ENCODE peak calls at places on chromosomes 4 and X, in five cellular contexts. T is naive thymus-derived CD4-positive, alpha-beta T cell; L is SK-N-SH; D is OCI-LY7; Q is thoracic aorta. V is an unnamed sample.
A peak's percentile ranks its signal among the peaks of the same experiment; 100 is the strongest.

GRCh38 chr4:140005699-140006098 is 148.3 kb downstream of the MAML3 start:
- DNase-seq in D (no peak), L (peak; percentile 23), T (no peak), Q (no peak), V (no peak)

GRCh38 chrX:8179653-8180052 is 8.6 kb upstream of the VCX2 start:
- DNase-seq in L (peak; percentile 16), T (no peak), D (no peak), Q (no peak), V (no peak)

GRCh38 chrX:12372111-12372510 is 233.8 kb downstream of the FRMPD4 start:
- DNase-seq in T (no peak), L (no peak), Q (no peak), D (no peak), V (no peak)

GRCh38 chr4:85728471-85728870 is 253.5 kb downstream of the ARHGAP24 start:
- DNase-seq in Q (no peak), T (no peak), L (no peak), D (no peak), V (no peak)

GRCh38 chr4:144584428-144584827 is 61.5 kb upstream of the HHIP start:
- DNase-seq in L (no peak), D (no peak), Q (no peak), T (no peak), V (no peak)

GRCh38 chrX:149628768-149629167 is 2.8 kb downstream of the TMEM185A start:
- DNase-seq in L (no peak), D (no peak), Q (no peak), T (no peak), V (no peak)

GRCh38 chr4:108821056-108821925 is 58.4 kb upstream of the ETNPPL start:
- DNase-seq in Q (no peak), D (no peak), T (no peak), L (no peak), V (no peak)

GRCh38 chr4:85715996-85716737 is 241.2 kb downstream of the ARHGAP24 start:
- DNase-seq in Q (no peak), L (no peak), T (no peak), D (no peak), V (peak; percentile 67)

GRCh38 chr4:113882668-113883067 is 96.8 kb downstream of the ARSJ start:
- DNase-seq in L (no peak), D (no peak), T (no peak), Q (no peak), V (no peak)

GRCh38 chrX:70592091-70592490 is 147.5 kb downstream of the DLG3 start:
- DNase-seq in L (no peak), Q (no peak), T (no peak), D (no peak), V (no peak)

GRCh38 chr4:88964450-88964849 is 92.5 kb downstream of the FAM13A start:
- DNase-seq in L (no peak), D (no peak), Q (no peak), T (no peak), V (no peak)

GRCh38 chrX:100408643-100409315 is 1.3 kb downstream of the PCDH19 start:
- DNase-seq in Q (no peak), T (no peak), L (peak; percentile 22), D (no peak), V (no peak)

GRCh38 chr4:17667653-17668201 is 53.3 kb downstream of the MED28 start:
- DNase-seq in L (no peak), D (peak; percentile 84), Q (no peak), T (no peak), V (no peak)

GRCh38 chr4:170198742-170199141 is 109.0 kb upstream of the AADAT start:
- DNase-seq in L (no peak), D (no peak), T (no peak), Q (no peak), V (no peak)

GRCh38 chr4:5760246-5760645 is 49.2 kb downstream of the EVC start:
- DNase-seq in Q (no peak), L (no peak), T (no peak), D (no peak), V (no peak)

GRCh38 chrX:119684916-119685224 is 8.1 kb downstream of the SEPTIN6 start:
- DNase-seq in T (no peak), Q (no peak), L (no peak), D (no peak), V (no peak)

GRCh38 chrX:12825801-12826200 is 34.6 kb downstream of the PRPS2 start:
- DNase-seq in Q (no peak), D (no peak), L (no peak), T (no peak), V (no peak)

GRCh38 chrX:153767674-153768055 is 3.6 kb downstream of the PLXNB3 start:
- DNase-seq in D (no peak), Q (no peak), T (no peak), L (peak; percentile 27), V (no peak)

GRCh38 chr4:102826890-102827673 is at the start of gene UBE2D3:
- DNase-seq in D (peak; percentile 93), L (peak; percentile 78), Q (peak; percentile 80), T (peak; percentile 93), V (peak; percentile 93)

GRCh38 chrX:9467181-9467580 is 2.3 kb downstream of the TBL1X start:
- DNase-seq in T (no peak), L (no peak), D (no peak), Q (no peak), V (no peak)

GRCh38 chr4:40881096-40881495 is 131.3 kb downstream of the NSUN7 start:
- DNase-seq in T (no peak), D (no peak), L (no peak), Q (no peak), V (no peak)

GRCh38 chr4:111959202-111959601 is 186.1 kb upstream of the FAM241A start:
- DNase-seq in L (no peak), Q (no peak), D (no peak), T (no peak), V (peak; percentile 22)

GRCh38 chr4:33739886-33740285 is 2504.4 kb downstream of the ARAP2 start:
- DNase-seq in L (no peak), T (no peak), Q (no peak), D (no peak), V (no peak)

GRCh38 chr4:149522031-149522430 is 293.6 kb downstream of the IQCM start:
- DNase-seq in T (no peak), L (no peak), D (no peak), Q (no peak), V (no peak)

GRCh38 chr4:8709050-8709728 is 116.6 kb downstream of the CPZ start:
- DNase-seq in L (peak; percentile 5), D (no peak), Q (no peak), T (no peak), V (no peak)

GRCh38 chr4:15695240-15695699 is 7.6 kb upstream of the BST1 start:
- DNase-seq in L (no peak), T (no peak), Q (no peak), D (no peak), V (no peak)

GRCh38 chrX:2696698-2697215 is 5.7 kb downstream of the CD99 start:
- DNase-seq in L (no peak), T (peak; percentile 52), D (peak; percentile 38), Q (no peak), V (peak; percentile 52)

GRCh38 chr4:80183196-80184052 is 13.9 kb upstream of the PRDM8 start:
- DNase-seq in D (no peak), Q (no peak), L (peak; percentile 79), T (no peak), V (no peak)

DNA sequence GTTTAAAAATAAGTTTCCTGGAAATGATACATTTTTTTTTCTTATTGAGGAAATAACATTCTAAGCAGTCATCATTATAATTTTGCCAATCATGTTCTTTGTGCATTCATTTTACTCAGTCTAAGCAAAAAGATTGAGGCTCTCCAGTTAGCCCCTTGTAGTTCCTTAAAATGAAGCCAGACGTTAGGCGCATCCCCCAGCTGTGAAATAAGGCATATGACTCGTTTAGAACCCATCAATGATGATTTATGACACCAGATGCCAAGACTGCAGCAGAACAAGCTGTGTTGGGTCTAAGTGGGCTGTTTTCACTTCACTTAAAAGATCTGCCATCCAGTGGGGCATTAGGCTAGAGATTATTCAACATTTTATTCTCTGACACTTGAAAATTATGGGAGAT is 17.0 kb downstream of the PDGFC start:
- DNase-seq in L (no peak), D (no peak), Q (no peak), T (no peak), V (no peak)
- H3K4me1 ChIP-seq in L (no peaks in the 10 kb centered on the region), D (no peaks in the 10 kb centered on the region), Q (peaks cover 84% of the 10 kb centered on the region), T (no peaks in the 10 kb centered on the region), V (no peaks in the 10 kb centered on the region)

GRCh38 chr4:183987529-183987946 is 82.4 kb downstream of the STOX2 start:
- DNase-seq in D (no peak), Q (peak; percentile 25), T (no peak), L (peak; percentile 80), V (peak; percentile 46)

GRCh38 chr4:183987987-183988392 is 82.9 kb downstream of the STOX2 start:
- DNase-seq in Q (peak; percentile 43), L (peak; percentile 54), T (no peak), D (no peak), V (peak; percentile 76)

GRCh38 chr4:183986645-183987528 is 81.8 kb downstream of the STOX2 start:
- DNase-seq in T (no peak), D (no peak), Q (no peak), L (no peak), V (no peak)

GRCh38 chr4:183988874-183989273 is 83.8 kb downstream of the STOX2 start:
- DNase-seq in L (no peak), Q (no peak), D (no peak), T (no peak), V (no peak)

DNA sequence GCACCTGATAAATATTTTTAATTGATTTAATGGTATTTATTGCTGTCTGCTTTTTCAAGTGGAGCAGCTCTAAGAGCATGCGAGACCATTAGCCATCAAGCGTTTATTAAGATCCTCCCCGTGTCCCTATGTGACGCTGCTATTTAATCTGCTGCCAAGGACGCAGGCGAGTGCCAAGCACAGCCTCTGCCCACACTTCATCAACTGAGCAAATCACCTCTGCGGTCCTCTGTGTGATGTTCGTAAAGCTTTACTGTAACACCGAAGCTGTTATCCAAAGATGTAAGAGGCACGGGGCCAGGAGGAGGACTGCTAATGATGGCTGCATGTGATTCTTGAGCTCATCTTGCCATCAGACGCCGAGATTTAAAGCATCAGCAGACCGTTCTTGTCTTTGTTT is 79.5 kb downstream of the STOX2 start:
- DNase-seq in D (no peak), L (no peak), Q (no peak), T (no peak), V (no peak)
- H3K27ac ChIP-seq in D (no peak overlapping the region), L (no peak overlapping the region), Q (no peak overlapping the region), T (no peak overlapping the region), V (no peak overlapping the region)

DNA sequence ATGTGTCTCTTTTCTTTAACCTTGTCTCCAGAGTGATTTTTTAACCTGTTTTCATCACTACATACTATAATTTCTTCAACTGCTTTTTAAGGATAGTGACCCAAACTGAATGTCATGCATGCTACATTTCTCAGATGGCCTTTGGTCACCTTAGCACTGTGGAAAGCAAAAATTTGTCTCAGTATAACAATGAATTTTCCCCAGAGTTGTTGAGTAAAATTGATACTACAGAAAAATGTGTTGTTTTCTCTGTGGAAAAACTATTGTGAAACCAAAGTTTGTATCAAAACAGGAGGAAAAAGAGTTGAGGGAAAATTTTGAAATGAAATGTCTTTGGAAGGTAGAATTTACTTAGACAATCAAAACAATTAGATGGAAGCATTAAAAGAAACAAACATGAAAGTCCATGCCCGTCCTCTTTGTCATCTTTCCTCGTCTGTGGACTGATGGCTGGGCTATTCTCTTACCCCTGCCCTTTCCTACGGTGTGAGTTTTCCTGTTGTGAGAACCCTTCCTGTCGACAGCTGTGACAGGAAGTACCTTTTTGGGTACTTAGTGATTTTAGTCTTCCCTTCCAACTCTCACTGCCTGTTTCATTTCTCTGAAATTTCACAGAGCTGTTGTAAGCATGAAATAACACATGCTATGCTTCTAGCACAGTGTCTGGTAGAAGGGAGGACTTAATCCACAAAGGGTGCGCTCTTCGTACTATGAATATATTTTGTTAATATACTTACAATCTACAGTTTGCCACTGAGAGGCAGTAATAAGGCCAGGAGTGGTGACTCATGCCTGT is 50.8 kb downstream of the LRP2BP start:
- DNase-seq in D (peak; percentile 51), Q (no peak), L (no peak), T (no peak), V (no peak)
- H3K4me1 ChIP-seq in D (peaks cover 20% of the 10 kb centered on the region), Q (peaks cover 31% of the 10 kb centered on the region), L (peaks cover 13% of the 10 kb centered on the region), T (peaks cover 3% of the 10 kb centered on the region), V (no peaks in the 10 kb centered on the region)

GRCh38 chrX:110004210-110004609 is 1.3 kb downstream of the TMEM164 start:
- DNase-seq in T (no peak), D (no peak), Q (no peak), L (no peak), V (peak; percentile 90)
- H3K27ac ChIP-seq in T (no peak overlapping the region), D (no peak overlapping the region), Q (peak overlapping the region; percentile 73), L (no peak overlapping the region), V (peak overlapping the region; percentile 88)